ENCODE peak calls at places on chromosomes 7 and 10, in seven cellular contexts. A is pulmonary artery endothelial cell, H is fibroblast of mammary gland, O is hepatocyte, R is GM03348, F is HT-29, W is NCI-H460. Y is an unnamed sample.

GRCh38 chr10:126135939-126136595 is 239.7 kb downstream of the FANK1 start:
- DNase-seq in W (no peak), A (no peak), O (no peak), F (no peak), R (no peak), H (no peak), Y (no peak)

GRCh38 chr10:33326897-33327296 is 7.6 kb downstream of the NRP1 start:
- DNase-seq in A (no peak), H (peak), F (no peak), W (no peak), R (no peak), O (no peak), Y (no peak)

GRCh38 chr10:126373982-126374381 is 14.3 kb downstream of the ADAM12 start:
- DNase-seq in H (peak), R (no peak), A (no peak), W (no peak), O (no peak), F (no peak), Y (no peak)

GRCh38 chr10:119872610-119872859 is at the start of gene MCMBP:
- DNase-seq in O (no peak), F (no peak), W (no peak), R (no peak), A (no peak), H (no peak), Y (no peak)

GRCh38 chr10:91103384-91104184 is 116.9 kb upstream of the PCGF5 start:
- DNase-seq in F (no peak), H (no peak), W (no peak), A (no peak), R (peak), O (no peak), Y (no peak)

GRCh38 chr7:151825711-151826110 is 51.2 kb downstream of the PRKAG2 start:
- DNase-seq in A (no peak), F (no peak), O (no peak), W (no peak), H (no peak), R (no peak), Y (no peak)

GRCh38 chr7:37920619-37921339 is at the start of gene EPDR1:
- DNase-seq in O (peak), F (no peak), A (no peak), R (peak), H (no peak), W (peak), Y (no peak)

GRCh38 chr10:89421018-89421476 is 6.7 kb downstream of the IFIT5 start:
- DNase-seq in F (no peak), A (no peak), H (no peak), R (no peak), W (no peak), O (peak), Y (no peak)

GRCh38 chr10:34581871-34582532 is 233.1 kb downstream of the PARD3 start:
- DNase-seq in A (no peak), W (no peak), R (peak), F (no peak), H (peak), O (no peak), Y (no peak)

GRCh38 chr10:130615463-130615862 is 479.3 kb downstream of the GLRX3 start:
- DNase-seq in F (no peak), R (no peak), W (no peak), H (no peak), O (no peak), A (no peak), Y (no peak)

GRCh38 chr10:131650771-131651673 is 249.8 kb upstream of the PPP2R2D start:
- DNase-seq in H (no peak), F (no peak), R (no peak), O (no peak), W (no peak), A (no peak), Y (no peak)

GRCh38 chr7:67398916-67399315 is 402.3 kb downstream of the TYW1 start:
- DNase-seq in F (no peak), H (no peak), A (no peak), R (no peak), W (no peak), O (no peak), Y (no peak)

GRCh38 chr7:100799037-100799896 is 28.1 kb downstream of the EPHB4 start:
- DNase-seq in W (peak), F (peak), O (peak), A (no peak), H (peak), R (peak), Y (no peak)

GRCh38 chr10:69374242-69374641 is 42.5 kb downstream of the TACR2 start:
- DNase-seq in F (no peak), R (no peak), H (no peak), A (no peak), W (no peak), O (no peak), Y (no peak)

GRCh38 chr10:1074748-1075358 is 18.7 kb downstream of the WDR37 start:
- DNase-seq in F (no peak), A (no peak), W (no peak), H (no peak), O (no peak), R (no peak), Y (no peak)

GRCh38 chr10:8487346-8487745 is 432.9 kb downstream of the GATA3 start:
- DNase-seq in R (no peak), O (no peak), W (no peak), F (no peak), A (no peak), H (no peak), Y (no peak)

GRCh38 chr7:1572111-1572510 is 2.3 kb upstream of the PSMG3 start:
- DNase-seq in F (no peak), R (no peak), A (no peak), H (no peak), W (no peak), O (no peak), Y (no peak)

GRCh38 chr7:154505362-154505761 is 453.2 kb downstream of the DPP6 start:
- DNase-seq in H (no peak), O (no peak), W (no peak), A (no peak), R (no peak), F (no peak), Y (no peak)

GRCh38 chr10:113665806-113666354 is 2.0 kb upstream of the NRAP start:
- DNase-seq in A (no peak), H (peak), O (peak), R (peak), F (peak), W (peak), Y (no peak)

GRCh38 chr10:50640238-50640637 is 16.5 kb upstream of the SGMS1 start:
- DNase-seq in O (no peak), H (no peak), A (no peak), F (no peak), R (no peak), W (no peak), Y (no peak)

GRCh38 chr7:141014091-141014490 is 661 bp downstream of the MRPS33 start:
- DNase-seq in O (no peak), H (peak), R (no peak), A (peak), F (peak), W (no peak), Y (no peak)

GRCh38 chr7:38632411-38632810 is 1.2 kb upstream of the AMPH start:
- DNase-seq in H (no peak), O (no peak), F (peak), W (no peak), R (no peak), A (no peak), Y (no peak)

GRCh38 chr7:107614425-107614824 is 34.4 kb downstream of the BCAP29 start:
- DNase-seq in W (no peak), O (no peak), A (no peak), H (peak), R (peak), F (no peak), Y (no peak)

GRCh38 chr7:112422842-112423496 is 27.3 kb upstream of the IFRD1 start:
- DNase-seq in F (peak), H (peak), O (peak), R (peak), A (peak), W (peak), Y (no peak)

GRCh38 chr7:47571355-47572100 is 10.4 kb downstream of the TNS3 start:
- DNase-seq in H (peak), O (peak), F (peak), W (no peak), R (peak), A (peak), Y (no peak)

GRCh38 chr7:46534593-46535271 is 613.7 kb upstream of the IGFBP3 start:
- DNase-seq in F (no peak), O (no peak), A (no peak), W (peak), R (no peak), H (peak), Y (no peak)

GRCh38 chr7:112091768-112092167 is 114.4 kb downstream of the DOCK4 start:
- DNase-seq in R (no peak), F (no peak), O (no peak), W (no peak), A (no peak), H (no peak), Y (no peak)

GRCh38 chr10:37865957-37866671 is 8.7 kb upstream of the ZNF248 start:
- DNase-seq in R (no peak), A (no peak), O (no peak), H (no peak), W (no peak), F (no peak), Y (no peak)

GRCh38 chr7:37128644-37129043 is 320.0 kb downstream of the ELMO1 start:
- DNase-seq in R (no peak), H (no peak), A (no peak), W (no peak), F (no peak), O (no peak), Y (no peak)

GRCh38 chr7:31022726-31023125 is 29.4 kb upstream of the ADCYAP1R1 start:
- DNase-seq in A (no peak), O (no peak), R (no peak), H (no peak), F (no peak), W (no peak), Y (no peak)

GRCh38 chr10:133258818-133259602 is 17.7 kb downstream of the ADAM8 start:
- DNase-seq in R (peak), H (peak), A (peak), F (peak), W (peak), O (peak), Y (peak)

GRCh38 chr10:48215148-48215982 is 59.1 kb downstream of the FRMPD2 start:
- DNase-seq in F (peak), A (peak), W (peak), O (peak), H (peak), R (peak), Y (no peak)

GRCh38 chr7:120981888-120982615 is 6.5 kb upstream of the CPED1 start:
- DNase-seq in A (no peak), W (no peak), R (peak), H (peak), F (no peak), O (no peak), Y (no peak)

GRCh38 chr10:84214612-84215235 is 10.6 kb downstream of the LRIT2 start:
- DNase-seq in F (peak), O (no peak), W (no peak), A (no peak), R (no peak), H (no peak), Y (no peak)

GRCh38 chr7:7653568-7654187 is 13.1 kb downstream of the UMAD1 start:
- DNase-seq in A (no peak), H (peak), F (peak), W (peak), R (peak), O (peak), Y (peak)

GRCh38 chr10:78212134-78212785 is 178.6 kb downstream of the RPS24 start:
- DNase-seq in F (no peak), A (no peak), O (peak), R (peak), H (peak), W (no peak), Y (no peak)

GRCh38 chr7:47735431-47736345 is 153.8 kb upstream of the TNS3 start:
- DNase-seq in F (no peak), H (no peak), W (no peak), O (no peak), R (no peak), A (no peak), Y (no peak)

GRCh38 chr7:96026006-96026405 is 253.7 kb downstream of the DYNC1I1 start:
- DNase-seq in R (peak), A (no peak), W (no peak), O (no peak), H (no peak), F (no peak), Y (no peak)

GRCh38 chr10:71835671-71836593 is 15.1 kb downstream of the PSAP start:
- DNase-seq in O (peak), R (peak), H (peak), W (no peak), A (peak), F (no peak), Y (no peak)

GRCh38 chr10:32237644-32238345 is 109.2 kb downstream of the EPC1 start:
- DNase-seq in H (peak), O (no peak), R (peak), A (no peak), F (no peak), W (no peak), Y (no peak)